ENCODE peak calls at places on chromosomes 11 and 22, in four cellular contexts. B is IMR-90, V is K562, E is GM12878. F is an unnamed sample.

GRCh38 chr11:126123686-126124085 is 61.0 kb upstream of the CDON start:
- DNase-seq in B (no peak), V (no peak), E (no peak), F (no peak)

GRCh38 chr22:19738664-19739447 is 15.5 kb downstream of the GP1BB start:
- DNase-seq in B (no peak), V (no peak), E (no peak), F (no peak)

GRCh38 chr22:42754658-42755057 is 34.0 kb upstream of the A4GALT start:
- DNase-seq in B (peak; percentile 92), V (peak; percentile 66), E (no peak), F (peak; percentile 97)

GRCh38 chr11:9753031-9753430 is 89.2 kb downstream of the SWAP70 start:
- DNase-seq in B (peak; percentile 83), V (no peak), E (no peak), F (no peak)

GRCh38 chr11:20688761-20689160 is 19.4 kb downstream of the NELL1 start:
- DNase-seq in B (no peak), V (no peak), E (no peak), F (no peak)

GRCh38 chr22:46132830-46133587 is 17.3 kb upstream of the PPARA start:
- DNase-seq in B (no peak), V (no peak), E (no peak), F (no peak)

GRCh38 chr11:69644962-69645675 is 4.2 kb downstream of the CCND1 start:
- DNase-seq in B (no peak), V (no peak), E (no peak), F (no peak)

GRCh38 chr22:49235463-49236300 is 592.0 kb downstream of the BRD1 start:
- DNase-seq in B (no peak), V (no peak), E (no peak), F (peak; percentile 29)

GRCh38 chr11:9617960-9618359 is 44.5 kb downstream of the WEE1 start:
- DNase-seq in B (peak; percentile 87), V (no peak), E (no peak), F (no peak)

GRCh38 chr11:121567988-121568387 is 115.2 kb upstream of the SORL1-AS1 start:
- DNase-seq in B (no peak), V (no peak), E (no peak), F (no peak)

GRCh38 chr11:117144477-117145392 is 648 bp downstream of the PAFAH1B2 start:
- DNase-seq in B (peak; percentile 86), V (peak; percentile 83), E (no peak), F (peak; percentile 38)

GRCh38 chr22:33909075-33909458 is 11.2 kb downstream of the LARGE1 start:
- DNase-seq in B (peak; percentile 84), V (no peak), E (no peak), F (no peak)

GRCh38 chr11:114291381-114291780 is 4.8 kb upstream of the NNMT start:
- DNase-seq in B (peak; percentile 66), V (no peak), E (no peak), F (no peak)

GRCh38 chr11:129766858-129767604 is 48.6 kb upstream of the TMEM45B start:
- DNase-seq in B (peak; percentile 23), V (no peak), E (no peak), F (no peak)

GRCh38 chr22:50581950-50582561 is 593 bp downstream of the CHKB start:
- DNase-seq in B (no peak), V (no peak), E (no peak), F (no peak)

GRCh38 chr22:37728620-37729019 is 31.8 kb downstream of the TRIOBP start:
- DNase-seq in B (no peak), V (no peak), E (no peak), F (no peak)

GRCh38 chr22:37731804-37732471 is 35.1 kb downstream of the TRIOBP start:
- DNase-seq in B (no peak), V (peak; percentile 45), E (no peak), F (peak; percentile 31)

GRCh38 chr22:37725551-37726239 is 28.8 kb downstream of the TRIOBP start:
- DNase-seq in B (no peak), V (no peak), E (no peak), F (no peak)

DNA sequence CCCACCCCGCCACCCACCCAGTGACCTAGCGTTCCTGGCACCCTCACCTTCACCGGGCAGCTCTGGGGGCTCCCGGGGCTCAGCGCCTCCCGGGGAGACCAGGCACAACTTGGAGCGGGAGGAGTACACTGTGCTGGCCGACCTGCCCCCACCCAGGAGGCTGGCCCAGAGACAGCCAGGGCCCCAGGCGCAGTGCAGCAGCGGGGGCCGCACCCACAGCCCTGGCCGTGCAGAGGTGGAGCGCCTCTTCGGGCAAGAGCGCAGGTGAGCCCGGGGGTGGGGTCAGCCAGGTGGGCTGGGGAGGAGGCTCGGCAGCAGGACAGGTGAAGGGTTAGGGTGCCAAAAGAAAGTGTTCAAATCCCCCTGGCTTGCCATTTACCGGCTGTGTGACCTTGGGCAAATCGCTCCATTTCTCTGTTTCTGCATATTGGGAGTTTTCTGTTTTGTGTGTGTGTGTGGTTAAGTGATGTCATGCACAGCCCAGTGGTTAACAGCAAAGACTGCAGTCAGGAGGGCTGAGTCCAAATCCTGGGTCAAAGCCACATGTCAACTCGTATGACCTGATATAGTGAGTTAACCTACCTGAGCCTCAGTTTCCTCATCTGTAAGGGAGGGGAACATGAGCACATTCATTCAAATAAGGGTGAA is 29.5 kb downstream of the TRIOBP start:
- DNase-seq in B (peak; percentile 55), V (no peak), E (no peak), F (no peak)
- TF ChIP-seq ELK1 in B (no peak), V (no peak), E (no peak), F (no peak)

GRCh38 chr22:22030493-22031182 is 48.1 kb upstream of the TOP3B start:
- DNase-seq in B (peak; percentile 50), V (peak; percentile 90), E (peak; percentile 84), F (peak; percentile 2)
- TF ChIP-seq ELK1 in B (no peak), V (peak; percentile 65), E (no peak), F (no peak)

GRCh38 chr11:115555336-115556090 is 51.3 kb upstream of the CADM1 start:
- DNase-seq in B (no peak), V (no peak), E (no peak), F (no peak)
- TF ChIP-seq ELK1 in B (no peak), V (no peak), E (no peak), F (no peak)

GRCh38 chr11:1858154-1858553 is 5.3 kb downstream of the LSP1 start:
- DNase-seq in B (no peak), V (no peak), E (no peak), F (no peak)
- TF ChIP-seq ELK1 in B (no peak), V (no peak), E (no peak), F (no peak)

DNA sequence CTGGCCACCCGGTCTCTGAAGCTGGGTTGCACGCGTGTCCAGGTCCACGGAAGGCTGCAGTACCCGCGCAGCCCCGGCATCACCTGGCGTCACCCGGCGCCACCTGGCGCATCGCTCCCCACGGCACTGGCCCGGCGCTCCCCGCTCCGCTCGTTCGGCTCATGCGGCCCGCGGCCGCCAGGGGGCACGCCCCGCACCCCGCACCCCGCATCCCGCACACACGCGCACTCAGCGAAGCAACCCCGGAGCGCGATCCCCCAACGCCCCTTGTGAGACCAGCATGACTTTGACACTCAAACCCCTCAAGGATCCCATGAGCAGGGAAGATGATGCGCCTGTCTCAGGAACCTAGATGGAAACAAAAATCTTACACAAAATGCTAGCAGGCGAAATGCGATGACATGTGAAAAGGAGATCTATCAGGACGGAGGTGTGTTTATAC is 11.9 kb downstream of the B3GNT6 start:
- DNase-seq in B (no peak), V (peak; percentile 88), E (no peak), F (peak; percentile 87)
- TF ChIP-seq ELK1 in B (no peak), V (no peak), E (peak; percentile 20), F (no peak)